ENCODE peak calls at places on chromosomes 13 and 19, in seven cellular contexts. U is mucosa of descending colon, N is heart left ventricle, Z is lower leg skin, B is colonic mucosa, T is spleen, O is GM06990. V is an unnamed sample.
A peak's percentile ranks its signal among the peaks of the same experiment; 100 is the strongest.

GRCh38 chr13:109818136-109818535 is 31.8 kb upstream of the IRS2 start:
- DNase-seq in U (no peak), N (no peak), Z (no peak), B (no peak), T (no peak), O (no peak), V (no peak)

GRCh38 chr13:40476175-40476958 is 190.1 kb downstream of the FOXO1 start:
- DNase-seq in U (no peak), N (no peak), Z (no peak), B (no peak), T (no peak), O (no peak), V (no peak)

GRCh38 chr19:45403781-45404556 is 900 bp downstream of the PPP1R13L start:
- DNase-seq in U (peak; percentile 82), N (peak; percentile 70), Z (peak; percentile 60), B (peak; percentile 82), T (peak; percentile 87), O (peak; percentile 59), V (peak; percentile 22)

GRCh38 chr19:56086671-56087430 is 34.2 kb downstream of the ZNF787 start:
- DNase-seq in U (no peak), N (no peak), Z (no peak), B (no peak), T (peak; percentile 69), O (no peak), V (no peak)

GRCh38 chr19:30070198-30070969 is 128.3 kb downstream of the URI1 start:
- DNase-seq in U (peak; percentile 33), N (peak; percentile 15), Z (no peak), B (no peak), T (peak; percentile 61), O (no peak), V (no peak)

GRCh38 chr13:41402695-41403511 is 54.4 kb upstream of the RGCC start:
- DNase-seq in U (no peak), N (no peak), Z (no peak), B (no peak), T (no peak), O (no peak), V (no peak)

GRCh38 chr19:13090511-13091231 is 12.0 kb downstream of the LYL1 start:
- DNase-seq in U (no peak), N (no peak), Z (no peak), B (no peak), T (no peak), O (no peak), V (no peak)

GRCh38 chr19:17577698-17578097 is 22.2 kb downstream of the COLGALT1 start:
- DNase-seq in U (no peak), N (no peak), Z (no peak), B (no peak), T (no peak), O (no peak), V (no peak)

GRCh38 chr13:97502192-97502591 is 68.2 kb downstream of the RAP2A start:
- DNase-seq in U (no peak), N (peak; percentile 40), Z (no peak), B (no peak), T (no peak), O (no peak), V (no peak)

GRCh38 chr19:13637664-13638063 is 126.7 kb upstream of the MRI1 start:
- DNase-seq in U (no peak), N (no peak), Z (no peak), B (no peak), T (no peak), O (no peak), V (no peak)

GRCh38 chr13:76879211-76879875 is 6.9 kb downstream of the KCTD12 start:
- DNase-seq in U (peak; percentile 62), N (peak; percentile 72), Z (peak; percentile 83), B (peak; percentile 46), T (peak; percentile 89), O (peak; percentile 48), V (peak; percentile 70)

GRCh38 chr19:46250057-46250456 is 20.5 kb downstream of the IGFL1 start:
- DNase-seq in U (no peak), N (no peak), Z (no peak), B (no peak), T (no peak), O (no peak), V (no peak)

GRCh38 chr19:1472227-1473055 is 6.6 kb downstream of the C19orf25 start:
- DNase-seq in U (peak; percentile 51), N (peak; percentile 21), Z (no peak), B (no peak), T (no peak), O (peak; percentile 15), V (no peak)

GRCh38 chr19:38061294-38061693 is 154.3 kb downstream of the SIPA1L3 start:
- DNase-seq in U (no peak), N (no peak), Z (no peak), B (no peak), T (no peak), O (no peak), V (peak; percentile 73)

GRCh38 chr19:39983695-39984302 is 12.8 kb downstream of the PSMC4 start:
- DNase-seq in U (no peak), N (no peak), Z (no peak), B (no peak), T (no peak), O (no peak), V (no peak)

GRCh38 chr13:40114305-40114896 is 458.9 kb downstream of the COG6 start:
- DNase-seq in U (no peak), N (no peak), Z (no peak), B (no peak), T (no peak), O (no peak), V (no peak)

GRCh38 chr19:4102339-4103072 is 21.4 kb downstream of the MAP2K2 start:
- DNase-seq in U (no peak), N (no peak), Z (no peak), B (no peak), T (no peak), O (no peak), V (no peak)

GRCh38 chr19:4971424-4971793 is 2.5 kb downstream of the KDM4B start:
- DNase-seq in U (peak; percentile 77), N (no peak), Z (no peak), B (peak; percentile 76), T (peak; percentile 88), O (no peak), V (peak; percentile 17)

GRCh38 chr19:29509456-29509855 is 16.3 kb upstream of the VSTM2B start:
- DNase-seq in U (peak; percentile 19), N (no peak), Z (no peak), B (no peak), T (peak; percentile 54), O (no peak), V (no peak)

GRCh38 chr19:48999481-49000325 is 6.0 kb downstream of the RUVBL2 start:
- DNase-seq in U (no peak), N (no peak), Z (peak; percentile 27), B (peak; percentile 66), T (peak; percentile 87), O (no peak), V (peak; percentile 73)

GRCh38 chr13:70415141-70415540 is 306.9 kb upstream of the KLHL1 start:
- DNase-seq in U (no peak), N (no peak), Z (no peak), B (no peak), T (no peak), O (no peak), V (no peak)
- TF ChIP-seq CTCF in U (no peak), N (no peak), Z (no peak), B (no peak), T (no peak), O (no peak), V (no peak)

GRCh38 chr19:10271543-10272086 is 695 bp downstream of the ICAM1 start:
- DNase-seq in U (peak; percentile 55), N (no peak), Z (no peak), B (peak; percentile 45), T (no peak), O (peak; percentile 72), V (no peak)
- H3K4me3 ChIP-seq in U (no peak overlapping the region), N (peak overlapping the region; percentile 68), Z (peak overlapping the region; percentile 35), B (peak overlapping the region; percentile 37), T (peak overlapping the region; percentile 75), O (peak overlapping the region; percentile 93), V (no peak overlapping the region)

DNA sequence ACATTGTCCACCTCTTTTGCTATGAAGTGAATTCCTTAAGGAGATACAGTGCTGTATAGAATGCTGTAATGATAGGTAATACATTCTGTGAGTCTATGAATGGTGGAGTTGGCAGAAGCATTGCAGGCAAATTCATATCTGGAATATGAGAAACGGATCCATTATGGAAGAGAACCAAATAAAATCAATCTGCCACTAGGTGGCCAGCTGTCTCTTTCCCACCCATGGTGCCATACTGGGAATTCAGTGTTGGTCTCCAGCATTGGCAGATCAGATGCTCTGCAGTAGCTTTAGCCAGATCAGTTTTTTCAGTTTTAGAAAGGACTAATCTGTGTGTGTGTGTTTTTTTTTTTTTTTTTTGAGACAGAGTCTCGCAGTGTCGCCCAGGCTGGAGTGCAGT is 27.6 kb downstream of the DNAJC3 start:
- DNase-seq in U (no peak), N (no peak), Z (no peak), B (no peak), T (no peak), O (no peak), V (no peak)
- TF ChIP-seq CTCF in U (no peak), N (no peak), Z (no peak), B (no peak), T (no peak), O (peak; percentile 23), V (peak; percentile 34)

GRCh38 chr19:6535558-6536137 is 4.8 kb downstream of the TNFSF9 start:
- DNase-seq in U (peak; percentile 17), N (no peak), Z (no peak), B (no peak), T (no peak), O (no peak), V (no peak)
- H3K4me3 ChIP-seq in U (no peak overlapping the region), N (no peak overlapping the region), Z (no peak overlapping the region), B (no peak overlapping the region), T (no peak overlapping the region), O (no peak overlapping the region), V (no peak overlapping the region)

GRCh38 chr13:43787998-43788397 is 1.2 kb upstream of the ENOX1 start:
- DNase-seq in U (no peak), N (no peak), Z (no peak), B (no peak), T (no peak), O (no peak), V (peak; percentile 61)
- TF ChIP-seq CTCF in U (no peak), N (no peak), Z (no peak), B (no peak), T (no peak), O (peak; percentile 40), V (peak; percentile 64)

GRCh38 chr13:111955412-111955769 is 111.6 kb upstream of the SOX1 start:
- DNase-seq in U (no peak), N (no peak), Z (no peak), B (no peak), T (no peak), O (no peak), V (no peak)
- H3K4me3 ChIP-seq in U (no peak overlapping the region), N (no peak overlapping the region), Z (no peak overlapping the region), B (no peak overlapping the region), T (no peak overlapping the region), O (no peak overlapping the region), V (no peak overlapping the region)

GRCh38 chr19:10238172-10238783 is 7.1 kb upstream of the S1PR2 start:
- DNase-seq in U (peak; percentile 76), N (peak; percentile 59), Z (peak; percentile 30), B (peak; percentile 69), T (no peak), O (peak; percentile 59), V (peak; percentile 25)
- TF ChIP-seq CTCF in U (no peak), N (no peak), Z (no peak), B (no peak), T (no peak), O (no peak), V (no peak)

V was measured in astrocyte of the spinal cord.